ENCODE peak calls at places on chromosomes 7 and 10, in four cellular contexts. D is heart left ventricle, M is HEK293T, C is amygdala. G is an unnamed sample.

GRCh38 chr10:58742141-58742540 is 229.5 kb downstream of the BICC1 start:
- DNase-seq in C (no peak), M (no peak), D (no peak), G (no peak)

GRCh38 chr7:155702616-155703015 is 58.2 kb downstream of the RBM33 start:
- DNase-seq in C (no peak), M (no peak), D (no peak), G (no peak)

GRCh38 chr7:98231489-98232275 is 20.4 kb downstream of the TECPR1 start:
- DNase-seq in M (no peak), D (no peak), C (no peak), G (no peak)

GRCh38 chr10:63236113-63236935 is 103.2 kb downstream of the NRBF2 start:
- DNase-seq in D (no peak), M (no peak), C (no peak), G (no peak)

GRCh38 chr10:344582-345200 is 209.4 kb downstream of the ZMYND11 start:
- DNase-seq in C (no peak), D (no peak), M (no peak), G (no peak)

GRCh38 chr7:50973814-50974213 is 191.1 kb upstream of the GRB10 start:
- DNase-seq in C (no peak), M (no peak), D (no peak), G (no peak)

GRCh38 chr10:34137955-34138354 is 677.1 kb downstream of the PARD3 start:
- DNase-seq in M (no peak), C (no peak), D (no peak), G (no peak)

GRCh38 chr7:30750574-30751256 is 1.2 kb upstream of the INMT start:
- DNase-seq in D (peak; percentile 82), M (no peak), C (no peak), G (no peak)

GRCh38 chr7:33243319-33243881 is 114.0 kb downstream of the BBS9 start:
- DNase-seq in D (no peak), M (peak; percentile 36), C (no peak), G (no peak)

GRCh38 chr7:33905389-33906032 is at the start of gene BMPER:
- DNase-seq in D (no peak), M (peak; percentile 51), C (no peak), G (no peak)

GRCh38 chr10:96718304-96718990 is 1.9 kb downstream of the PIK3AP1 start:
- DNase-seq in C (no peak), D (no peak), M (no peak), G (no peak)

GRCh38 chr7:5622746-5623145 is 158.7 kb downstream of the RNF216 start:
- DNase-seq in C (no peak), D (no peak), M (no peak), G (no peak)

GRCh38 chr10:118918689-118919088 is 110.8 kb upstream of the NANOS1 start:
- DNase-seq in C (no peak), D (no peak), M (no peak), G (no peak)

GRCh38 chr10:18505719-18506118 is 145.7 kb downstream of the NSUN6 start:
- DNase-seq in D (no peak), M (no peak), C (no peak), G (no peak)

GRCh38 chr7:158016171-158017087 is 571.2 kb downstream of the PTPRN2 start:
- DNase-seq in C (peak; percentile 28), D (no peak), M (no peak), G (no peak)

GRCh38 chr7:149850007-149850594 is 11.9 kb downstream of the ZNF862 start:
- DNase-seq in D (no peak), C (no peak), M (no peak), G (no peak)

GRCh38 chr10:68365611-68366010 is 32.9 kb upstream of the PBLD start:
- DNase-seq in D (no peak), M (no peak), C (no peak), G (no peak)

GRCh38 chr10:51653025-51653424 is 46.4 kb downstream of the CSTF2T start:
- DNase-seq in M (no peak), D (no peak), C (no peak), G (no peak)

GRCh38 chr10:132551093-132551807 is 13.7 kb downstream of the INPP5A start:
- DNase-seq in C (no peak), D (no peak), M (no peak), G (no peak)

GRCh38 chr7:421056-421991 is 98.3 kb downstream of the PDGFA start:
- DNase-seq in C (no peak), M (no peak), D (no peak), G (no peak)

GRCh38 chr10:34816067-34817002 is 1.2 kb upstream of the PARD3 start:
- DNase-seq in C (no peak), D (no peak), M (no peak), G (no peak)

GRCh38 chr10:95976295-95977229 is 66.8 kb upstream of the CCNJ start:
- DNase-seq in C (no peak), D (no peak), M (no peak), G (no peak)

GRCh38 chr7:42315096-42315495 is 78.1 kb upstream of the GLI3 start:
- DNase-seq in M (no peak), D (no peak), C (no peak), G (no peak)

GRCh38 chr10:9244880-9245279 is 1190.4 kb downstream of the GATA3 start:
- DNase-seq in D (no peak), C (no peak), M (peak; percentile 19), G (no peak)

GRCh38 chr10:61547297-61547696 is 94.1 kb upstream of the TMEM26 start:
- DNase-seq in D (no peak), C (no peak), M (no peak), G (no peak)

GRCh38 chr10:70993051-70993450 is 104.7 kb upstream of the PCBD1 start:
- DNase-seq in D (no peak), M (no peak), C (no peak), G (no peak)

GRCh38 chr7:92335574-92335973 is 89.8 kb downstream of the ANKIB1 start:
- DNase-seq in M (no peak), D (no peak), C (no peak), G (no peak)

GRCh38 chr10:5888352-5888751 is 1.3 kb downstream of the ANKRD16 start:
- DNase-seq in D (no peak), C (no peak), M (no peak), G (peak; percentile 54)

GRCh38 chr10:127195041-127195506 is 1.3 kb downstream of the INSYN2A start:
- DNase-seq in C (no peak), D (no peak), M (no peak), G (no peak)

GRCh38 chr7:95493844-95494243 is 8.1 kb downstream of the ASB4 start:
- DNase-seq in C (no peak), M (no peak), D (no peak), G (no peak)

GRCh38 chr10:122019414-122019975 is 30.5 kb downstream of the TACC2 start:
- DNase-seq in D (no peak), M (peak; percentile 53), C (no peak), G (no peak)

GRCh38 chr10:74825033-74825370 is 1.4 kb upstream of the KAT6B start:
- DNase-seq in M (no peak), C (peak; percentile 42), D (peak; percentile 68), G (no peak)

GRCh38 chr7:1592299-1592842 is 22.5 kb upstream of the PSMG3 start:
- DNase-seq in C (no peak), D (no peak), M (no peak), G (no peak)